ENCODE peak calls at places on chromosomes 6 and 20, in eight cellular contexts. One of them, this sample, is unnamed.

GRCh38 chr20:57104711-57105110 is 161.7 kb downstream of the BMP7 start:
- DNase-seq in Calu3: no peak
- DNase-seq in cardiac fibroblast: no peak
- DNase-seq in adrenal gland: no peak
- DNase-seq in fibroblast of lung: no peak
- DNase-seq in HCT116: no peak
- DNase-seq in heart left ventricle: no peak
- DNase-seq in brain microvascular endothelial cell: no peak
- DNase-seq in this sample: no peak

GRCh38 chr6:41735427-41736206 is at the start of gene TFEB:
- DNase-seq in heart left ventricle: peak; percentile 95
- DNase-seq in Calu3: peak; percentile 98
- DNase-seq in brain microvascular endothelial cell: peak; percentile 87
- DNase-seq in cardiac fibroblast: peak; percentile 93
- DNase-seq in HCT116: peak; percentile 73
- DNase-seq in adrenal gland: peak; percentile 95
- DNase-seq in fibroblast of lung: peak; percentile 82
- DNase-seq in this sample: peak; percentile 94

GRCh38 chr20:35698298-35699126 is 640 bp downstream of the NFS1 start:
- DNase-seq in cardiac fibroblast: no peak
- DNase-seq in fibroblast of lung: peak; percentile 21
- DNase-seq in Calu3: peak; percentile 33
- DNase-seq in HCT116: no peak
- DNase-seq in heart left ventricle: no peak
- DNase-seq in brain microvascular endothelial cell: no peak
- DNase-seq in adrenal gland: peak; percentile 27
- DNase-seq in this sample: no peak

GRCh38 chr6:170027111-170028043 is 263.5 kb downstream of the DLL1 start:
- DNase-seq in heart left ventricle: no peak
- DNase-seq in Calu3: no peak
- DNase-seq in cardiac fibroblast: no peak
- DNase-seq in fibroblast of lung: no peak
- DNase-seq in HCT116: no peak
- DNase-seq in brain microvascular endothelial cell: no peak
- DNase-seq in adrenal gland: no peak
- DNase-seq in this sample: no peak

GRCh38 chr6:161057103-161058091 is 65.8 kb downstream of the MAP3K4 start:
- DNase-seq in Calu3: no peak
- DNase-seq in adrenal gland: no peak
- DNase-seq in fibroblast of lung: no peak
- DNase-seq in brain microvascular endothelial cell: no peak
- DNase-seq in heart left ventricle: no peak
- DNase-seq in HCT116: no peak
- DNase-seq in cardiac fibroblast: no peak
- DNase-seq in this sample: no peak

GRCh38 chr6:79997728-79998127 is 6.7 kb upstream of the TTK start:
- DNase-seq in cardiac fibroblast: no peak
- DNase-seq in HCT116: no peak
- DNase-seq in adrenal gland: no peak
- DNase-seq in Calu3: no peak
- DNase-seq in heart left ventricle: no peak
- DNase-seq in fibroblast of lung: no peak
- DNase-seq in brain microvascular endothelial cell: no peak
- DNase-seq in this sample: no peak

GRCh38 chr20:37419307-37419706 is 73.4 kb downstream of the SRC start:
- DNase-seq in cardiac fibroblast: no peak
- DNase-seq in fibroblast of lung: no peak
- DNase-seq in Calu3: no peak
- DNase-seq in heart left ventricle: no peak
- DNase-seq in brain microvascular endothelial cell: no peak
- DNase-seq in HCT116: no peak
- DNase-seq in adrenal gland: no peak
- DNase-seq in this sample: no peak

GRCh38 chr20:2086980-2087377 is 14.6 kb upstream of the STK35 start:
- DNase-seq in fibroblast of lung: no peak
- DNase-seq in Calu3: no peak
- DNase-seq in adrenal gland: no peak
- DNase-seq in brain microvascular endothelial cell: no peak
- DNase-seq in HCT116: no peak
- DNase-seq in cardiac fibroblast: no peak
- DNase-seq in heart left ventricle: no peak
- DNase-seq in this sample: no peak

GRCh38 chr6:33633462-33634158 is 12.5 kb downstream of the ITPR3 start:
- DNase-seq in adrenal gland: peak; percentile 71
- DNase-seq in brain microvascular endothelial cell: no peak
- DNase-seq in heart left ventricle: peak; percentile 79
- DNase-seq in Calu3: peak; percentile 74
- DNase-seq in cardiac fibroblast: peak; percentile 79
- DNase-seq in fibroblast of lung: peak; percentile 53
- DNase-seq in HCT116: no peak
- DNase-seq in this sample: peak; percentile 69

GRCh38 chr6:91097316-91097878 is 510.5 kb upstream of the MAP3K7 start:
- DNase-seq in fibroblast of lung: peak; percentile 46
- DNase-seq in cardiac fibroblast: peak; percentile 34
- DNase-seq in Calu3: no peak
- DNase-seq in adrenal gland: peak; percentile 14
- DNase-seq in HCT116: no peak
- DNase-seq in brain microvascular endothelial cell: no peak
- DNase-seq in heart left ventricle: peak; percentile 37
- DNase-seq in this sample: no peak

GRCh38 chr20:17498641-17499040 is 32.5 kb downstream of the BFSP1 start:
- DNase-seq in fibroblast of lung: no peak
- DNase-seq in brain microvascular endothelial cell: no peak
- DNase-seq in adrenal gland: no peak
- DNase-seq in HCT116: no peak
- DNase-seq in heart left ventricle: no peak
- DNase-seq in Calu3: no peak
- DNase-seq in cardiac fibroblast: no peak
- DNase-seq in this sample: no peak

DNA sequence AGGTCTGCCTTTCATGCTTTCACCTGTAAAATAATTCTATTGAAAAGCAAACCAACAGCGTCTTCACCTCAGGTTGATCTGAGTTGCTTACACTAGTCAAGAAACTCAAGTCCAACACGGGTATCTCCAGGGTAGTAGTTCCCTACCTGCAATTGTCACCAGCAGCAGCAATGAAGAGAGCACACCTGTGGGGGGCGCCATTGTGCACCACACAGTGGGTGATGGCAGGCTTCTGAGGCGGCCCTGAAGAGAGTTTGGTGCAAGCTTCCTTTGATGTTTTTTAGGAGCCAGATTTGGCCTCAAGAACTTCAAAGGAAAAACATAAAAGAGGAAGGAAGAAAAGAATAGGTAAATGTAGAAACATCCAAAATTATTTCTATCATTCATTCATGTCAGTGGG is 45.1 kb downstream of the KIAA0319 start:
- DNase-seq in heart left ventricle: no peak
- DNase-seq in cardiac fibroblast: no peak
- DNase-seq in HCT116: no peak
- DNase-seq in adrenal gland: no peak
- DNase-seq in Calu3: no peak
- DNase-seq in brain microvascular endothelial cell: no peak
- DNase-seq in fibroblast of lung: no peak
- DNase-seq in this sample: no peak
- TF ChIP-seq CTCF in heart left ventricle: no peak
- TF ChIP-seq CTCF in cardiac fibroblast: no peak
- TF ChIP-seq CTCF in HCT116: no peak
- TF ChIP-seq CTCF in adrenal gland: no peak
- TF ChIP-seq CTCF in Calu3: peak; percentile 58
- TF ChIP-seq CTCF in brain microvascular endothelial cell: no peak
- TF ChIP-seq CTCF in fibroblast of lung: no peak
- TF ChIP-seq CTCF in this sample: peak; percentile 55

DNA sequence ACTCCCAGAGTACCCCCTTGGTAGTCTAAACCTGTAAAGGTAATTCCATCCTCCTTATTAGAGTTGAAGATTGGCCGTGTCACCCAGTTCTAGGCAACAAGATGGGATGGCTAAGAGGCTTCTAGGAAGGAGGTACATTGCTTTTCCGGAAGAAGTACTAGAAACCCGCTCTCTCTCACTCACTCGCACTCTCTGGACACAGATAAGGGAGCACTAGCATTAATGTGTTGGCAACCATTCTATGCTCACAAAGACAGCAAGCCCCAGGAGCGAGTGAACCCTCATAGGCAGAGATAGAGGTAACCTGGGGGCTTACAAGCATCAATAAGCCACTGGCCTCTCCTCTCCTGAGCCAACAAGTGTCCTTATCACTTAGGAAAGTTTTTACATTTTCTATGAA is 503.2 kb upstream of the JARID2 start:
- DNase-seq in HCT116: no peak
- DNase-seq in brain microvascular endothelial cell: no peak
- DNase-seq in heart left ventricle: no peak
- DNase-seq in cardiac fibroblast: no peak
- DNase-seq in Calu3: no peak
- DNase-seq in adrenal gland: no peak
- DNase-seq in fibroblast of lung: no peak
- DNase-seq in this sample: no peak
- TF ChIP-seq CTCF in HCT116: no peak
- TF ChIP-seq CTCF in brain microvascular endothelial cell: no peak
- TF ChIP-seq CTCF in heart left ventricle: no peak
- TF ChIP-seq CTCF in cardiac fibroblast: no peak
- TF ChIP-seq CTCF in Calu3: no peak
- TF ChIP-seq CTCF in adrenal gland: no peak
- TF ChIP-seq CTCF in fibroblast of lung: no peak
- TF ChIP-seq CTCF in this sample: no peak

DNA sequence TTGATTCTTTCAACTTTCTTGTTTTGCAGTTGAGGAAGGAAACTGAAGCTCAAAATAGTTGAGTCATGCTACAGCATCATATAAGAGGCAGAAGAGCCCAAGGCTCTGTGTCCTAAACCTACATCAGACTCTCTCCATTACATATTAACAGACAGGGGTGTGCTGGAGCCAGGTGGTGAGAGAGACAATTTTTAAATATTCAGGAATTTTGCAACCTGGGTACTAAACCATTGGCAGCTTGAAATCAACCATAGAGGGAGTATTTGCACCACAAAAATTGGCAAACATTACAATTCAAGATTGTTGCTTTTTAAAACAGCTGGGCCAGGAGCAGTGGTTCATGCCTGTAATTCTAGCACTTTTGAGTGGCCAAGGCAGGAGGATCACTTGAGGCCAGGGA is 65.8 kb upstream of the SOX4 start:
- DNase-seq in brain microvascular endothelial cell: no peak
- DNase-seq in Calu3: no peak
- DNase-seq in adrenal gland: no peak
- DNase-seq in HCT116: no peak
- DNase-seq in fibroblast of lung: no peak
- DNase-seq in heart left ventricle: no peak
- DNase-seq in cardiac fibroblast: no peak
- DNase-seq in this sample: no peak
- TF ChIP-seq CTCF in brain microvascular endothelial cell: no peak
- TF ChIP-seq CTCF in Calu3: no peak
- TF ChIP-seq CTCF in adrenal gland: no peak
- TF ChIP-seq CTCF in HCT116: peak; percentile 15
- TF ChIP-seq CTCF in fibroblast of lung: no peak
- TF ChIP-seq CTCF in heart left ventricle: no peak
- TF ChIP-seq CTCF in cardiac fibroblast: no peak
- TF ChIP-seq CTCF in this sample: no peak

GRCh38 chr6:56542367-56543331 is 100.0 kb downstream of the DST start:
- DNase-seq in cardiac fibroblast: peak; percentile 97
- DNase-seq in heart left ventricle: peak; percentile 91
- DNase-seq in fibroblast of lung: peak; percentile 99
- DNase-seq in adrenal gland: peak; percentile 97
- DNase-seq in Calu3: peak; percentile 90
- DNase-seq in HCT116: peak; percentile 92
- DNase-seq in brain microvascular endothelial cell: peak; percentile 97
- DNase-seq in this sample: peak; percentile 93
- TF ChIP-seq CTCF in cardiac fibroblast: peak; percentile 4
- TF ChIP-seq CTCF in heart left ventricle: peak; percentile 49
- TF ChIP-seq CTCF in fibroblast of lung: peak; percentile 23
- TF ChIP-seq CTCF in adrenal gland: peak; percentile 46
- TF ChIP-seq CTCF in Calu3: no peak
- TF ChIP-seq CTCF in HCT116: no peak
- TF ChIP-seq CTCF in brain microvascular endothelial cell: peak; percentile 49
- TF ChIP-seq CTCF in this sample: peak; percentile 16

GRCh38 chr6:10248378-10248843 is 166.5 kb downstream of the TFAP2A start:
- DNase-seq in heart left ventricle: no peak
- DNase-seq in Calu3: no peak
- DNase-seq in brain microvascular endothelial cell: peak; percentile 81
- DNase-seq in HCT116: no peak
- DNase-seq in cardiac fibroblast: peak; percentile 3
- DNase-seq in fibroblast of lung: peak; percentile 43
- DNase-seq in adrenal gland: no peak
- DNase-seq in this sample: peak; percentile 55
- TF ChIP-seq CTCF in heart left ventricle: no peak
- TF ChIP-seq CTCF in Calu3: no peak
- TF ChIP-seq CTCF in brain microvascular endothelial cell: peak; percentile 13
- TF ChIP-seq CTCF in HCT116: no peak
- TF ChIP-seq CTCF in cardiac fibroblast: no peak
- TF ChIP-seq CTCF in fibroblast of lung: no peak
- TF ChIP-seq CTCF in adrenal gland: no peak
- TF ChIP-seq CTCF in this sample: no peak

DNA sequence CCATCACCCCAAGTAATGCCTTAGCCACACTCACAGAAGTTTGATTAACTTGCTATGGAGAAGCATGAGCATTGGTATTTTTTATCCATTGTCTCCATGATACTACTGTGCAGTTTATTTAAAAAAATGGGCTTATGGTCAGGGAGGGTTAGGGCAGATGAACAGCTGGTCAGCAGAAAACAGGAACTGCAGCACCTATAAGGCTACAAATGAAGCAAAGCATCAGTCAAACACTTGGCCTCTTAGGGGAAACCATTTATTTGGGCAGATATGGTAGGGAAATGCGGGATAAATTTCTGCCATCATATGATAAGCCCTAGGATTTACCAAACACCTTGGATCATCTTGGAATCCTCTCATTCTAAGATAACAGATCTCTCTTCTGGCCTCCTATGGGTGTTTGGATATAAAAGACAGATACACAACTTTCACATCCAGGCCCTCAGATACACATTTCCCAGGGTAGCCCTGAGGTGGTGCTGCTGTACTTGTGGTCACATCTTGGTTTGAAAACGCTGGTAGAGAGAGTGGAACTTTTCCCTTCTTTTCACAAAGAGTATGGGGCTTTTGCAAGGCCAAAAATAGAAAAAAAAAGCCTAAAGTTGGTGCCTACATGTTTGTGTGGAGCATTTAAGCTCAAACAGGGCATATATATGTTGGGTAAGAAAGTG is 42.8 kb upstream of the AHI1 start:
- DNase-seq in brain microvascular endothelial cell: peak; percentile 54
- DNase-seq in cardiac fibroblast: peak; percentile 80
- DNase-seq in fibroblast of lung: peak; percentile 49
- DNase-seq in HCT116: no peak
- DNase-seq in heart left ventricle: no peak
- DNase-seq in Calu3: peak; percentile 1
- DNase-seq in adrenal gland: no peak
- DNase-seq in this sample: no peak
- TF ChIP-seq CTCF in brain microvascular endothelial cell: peak; percentile 59
- TF ChIP-seq CTCF in cardiac fibroblast: peak; percentile 47
- TF ChIP-seq CTCF in fibroblast of lung: peak; percentile 60
- TF ChIP-seq CTCF in HCT116: no peak
- TF ChIP-seq CTCF in heart left ventricle: no peak
- TF ChIP-seq CTCF in Calu3: no peak
- TF ChIP-seq CTCF in adrenal gland: no peak
- TF ChIP-seq CTCF in this sample: no peak

This sample was measured in PC-9.